ENCODE peak calls at places on chromosome 5, in eight cellular contexts. One of them, this sample, is unnamed.

GRCh38 chr5:113447651-113448050 is 12.9 kb upstream of the TSSK1B start:
- DNase-seq in pancreas: no peak
- DNase-seq in neural crest cell: peak
- DNase-seq in stimulated activated CD8-positive, alpha-beta memory T cell treated with anti-CD3 and anti-CD28 coated beads, Interleukin-7, amount 100 ng/mL, for 4 hours: no peak
- DNase-seq in activated gamma-delta T cell treated with Interleukin-2 at 50 U/mL for 16 hours: no peak
- DNase-seq in SJSA1: no peak
- DNase-seq in fibroblast of the aortic adventitia: no peak
- DNase-seq in HTR-8/SVneo: peak
- DNase-seq in this sample: peak

GRCh38 chr5:134101686-134102439 is 12.6 kb upstream of the TCF7 start:
- DNase-seq in pancreas: peak
- DNase-seq in neural crest cell: peak
- DNase-seq in stimulated activated CD8-positive, alpha-beta memory T cell treated with anti-CD3 and anti-CD28 coated beads, Interleukin-7, amount 100 ng/mL, for 4 hours: peak
- DNase-seq in activated gamma-delta T cell treated with Interleukin-2 at 50 U/mL for 16 hours: peak
- DNase-seq in SJSA1: peak
- DNase-seq in fibroblast of the aortic adventitia: peak
- DNase-seq in HTR-8/SVneo: peak
- DNase-seq in this sample: peak

GRCh38 chr5:72692273-72692672 is 124.2 kb upstream of the TNPO1 start:
- DNase-seq in pancreas: no peak
- DNase-seq in neural crest cell: no peak
- DNase-seq in stimulated activated CD8-positive, alpha-beta memory T cell treated with anti-CD3 and anti-CD28 coated beads, Interleukin-7, amount 100 ng/mL, for 4 hours: no peak
- DNase-seq in activated gamma-delta T cell treated with Interleukin-2 at 50 U/mL for 16 hours: no peak
- DNase-seq in SJSA1: no peak
- DNase-seq in fibroblast of the aortic adventitia: peak
- DNase-seq in HTR-8/SVneo: no peak
- DNase-seq in this sample: no peak

GRCh38 chr5:133511653-133512235 is 100.6 kb downstream of the FSTL4 start:
- DNase-seq in pancreas: no peak
- DNase-seq in neural crest cell: no peak
- DNase-seq in stimulated activated CD8-positive, alpha-beta memory T cell treated with anti-CD3 and anti-CD28 coated beads, Interleukin-7, amount 100 ng/mL, for 4 hours: no peak
- DNase-seq in activated gamma-delta T cell treated with Interleukin-2 at 50 U/mL for 16 hours: no peak
- DNase-seq in SJSA1: peak
- DNase-seq in fibroblast of the aortic adventitia: no peak
- DNase-seq in HTR-8/SVneo: no peak
- DNase-seq in this sample: no peak

GRCh38 chr5:106189121-106189809 is 1481.5 kb downstream of the EFNA5 start:
- DNase-seq in pancreas: no peak
- DNase-seq in neural crest cell: no peak
- DNase-seq in stimulated activated CD8-positive, alpha-beta memory T cell treated with anti-CD3 and anti-CD28 coated beads, Interleukin-7, amount 100 ng/mL, for 4 hours: no peak
- DNase-seq in activated gamma-delta T cell treated with Interleukin-2 at 50 U/mL for 16 hours: no peak
- DNase-seq in SJSA1: no peak
- DNase-seq in fibroblast of the aortic adventitia: no peak
- DNase-seq in HTR-8/SVneo: no peak
- DNase-seq in this sample: no peak

GRCh38 chr5:160438316-160439204 is 16.9 kb downstream of the PTTG1 start:
- DNase-seq in pancreas: no peak
- DNase-seq in neural crest cell: peak
- DNase-seq in stimulated activated CD8-positive, alpha-beta memory T cell treated with anti-CD3 and anti-CD28 coated beads, Interleukin-7, amount 100 ng/mL, for 4 hours: peak
- DNase-seq in activated gamma-delta T cell treated with Interleukin-2 at 50 U/mL for 16 hours: peak
- DNase-seq in SJSA1: peak
- DNase-seq in fibroblast of the aortic adventitia: peak
- DNase-seq in HTR-8/SVneo: peak
- DNase-seq in this sample: peak

GRCh38 chr5:148014276-148014675 is 49.5 kb upstream of the SPINK5 start:
- DNase-seq in pancreas: no peak
- DNase-seq in neural crest cell: no peak
- DNase-seq in stimulated activated CD8-positive, alpha-beta memory T cell treated with anti-CD3 and anti-CD28 coated beads, Interleukin-7, amount 100 ng/mL, for 4 hours: no peak
- DNase-seq in activated gamma-delta T cell treated with Interleukin-2 at 50 U/mL for 16 hours: no peak
- DNase-seq in SJSA1: no peak
- DNase-seq in fibroblast of the aortic adventitia: peak
- DNase-seq in HTR-8/SVneo: no peak
- DNase-seq in this sample: no peak

GRCh38 chr5:64792474-64792873 is 23.7 kb downstream of the CWC27 start:
- DNase-seq in pancreas: no peak
- DNase-seq in neural crest cell: no peak
- DNase-seq in stimulated activated CD8-positive, alpha-beta memory T cell treated with anti-CD3 and anti-CD28 coated beads, Interleukin-7, amount 100 ng/mL, for 4 hours: no peak
- DNase-seq in activated gamma-delta T cell treated with Interleukin-2 at 50 U/mL for 16 hours: no peak
- DNase-seq in SJSA1: no peak
- DNase-seq in fibroblast of the aortic adventitia: no peak
- DNase-seq in HTR-8/SVneo: no peak
- DNase-seq in this sample: no peak

GRCh38 chr5:96893342-96893741 is 17.0 kb downstream of the ERAP2 start:
- DNase-seq in pancreas: no peak
- DNase-seq in neural crest cell: no peak
- DNase-seq in stimulated activated CD8-positive, alpha-beta memory T cell treated with anti-CD3 and anti-CD28 coated beads, Interleukin-7, amount 100 ng/mL, for 4 hours: no peak
- DNase-seq in activated gamma-delta T cell treated with Interleukin-2 at 50 U/mL for 16 hours: no peak
- DNase-seq in SJSA1: peak
- DNase-seq in fibroblast of the aortic adventitia: peak
- DNase-seq in HTR-8/SVneo: peak
- DNase-seq in this sample: no peak

This sample was measured in A549.